ENCODE peak calls at places on chromosomes 5 and 9, in five cellular contexts. One of them, this sample, is unnamed.

GRCh38 chr9:89969881-89970639 is 365.2 kb downstream of the GADD45G start:
- DNase-seq in suprapubic skin: no peak
- DNase-seq in iPS-NIHi11: no peak
- DNase-seq in psoas muscle: no peak
- DNase-seq in left colon: no peak
- DNase-seq in this sample: no peak

GRCh38 chr9:104758974-104759373 is 5.0 kb upstream of the NIPSNAP3B start:
- DNase-seq in suprapubic skin: no peak
- DNase-seq in iPS-NIHi11: no peak
- DNase-seq in psoas muscle: no peak
- DNase-seq in left colon: no peak
- DNase-seq in this sample: no peak

GRCh38 chr9:116870566-116870965 is 183.5 kb downstream of the TRIM32 start:
- DNase-seq in suprapubic skin: no peak
- DNase-seq in iPS-NIHi11: peak
- DNase-seq in psoas muscle: no peak
- DNase-seq in left colon: no peak
- DNase-seq in this sample: no peak

GRCh38 chr5:170420809-170421412 is 31.7 kb upstream of the KCNMB1 start:
- DNase-seq in suprapubic skin: no peak
- DNase-seq in iPS-NIHi11: peak
- DNase-seq in psoas muscle: no peak
- DNase-seq in left colon: no peak
- DNase-seq in this sample: peak

GRCh38 chr9:127030814-127031740 is 91.4 kb downstream of the ANGPTL2 start:
- DNase-seq in suprapubic skin: no peak
- DNase-seq in iPS-NIHi11: no peak
- DNase-seq in psoas muscle: no peak
- DNase-seq in left colon: no peak
- DNase-seq in this sample: no peak

GRCh38 chr5:82405618-82406199 is 127.6 kb upstream of the RPS23 start:
- DNase-seq in suprapubic skin: no peak
- DNase-seq in iPS-NIHi11: no peak
- DNase-seq in psoas muscle: no peak
- DNase-seq in left colon: no peak
- DNase-seq in this sample: no peak

GRCh38 chr9:120932086-120932818 is 5.7 kb upstream of the TRAF1 start:
- DNase-seq in suprapubic skin: no peak
- DNase-seq in iPS-NIHi11: no peak
- DNase-seq in psoas muscle: no peak
- DNase-seq in left colon: no peak
- DNase-seq in this sample: no peak

GRCh38 chr5:172837640-172838039 is 3.6 kb downstream of the ERGIC1 start:
- DNase-seq in suprapubic skin: no peak
- DNase-seq in iPS-NIHi11: no peak
- DNase-seq in psoas muscle: peak
- DNase-seq in left colon: peak
- DNase-seq in this sample: no peak

GRCh38 chr9:107626118-107626517 is 136.5 kb upstream of the KLF4 start:
- DNase-seq in suprapubic skin: no peak
- DNase-seq in iPS-NIHi11: no peak
- DNase-seq in psoas muscle: no peak
- DNase-seq in left colon: no peak
- DNase-seq in this sample: no peak

GRCh38 chr9:37144762-37145161 is 24.4 kb downstream of the ZCCHC7 start:
- DNase-seq in suprapubic skin: no peak
- DNase-seq in iPS-NIHi11: peak
- DNase-seq in psoas muscle: no peak
- DNase-seq in left colon: no peak
- DNase-seq in this sample: no peak

GRCh38 chr5:176543428-176544182 is 5.5 kb upstream of the CDHR2 start:
- DNase-seq in suprapubic skin: no peak
- DNase-seq in iPS-NIHi11: peak
- DNase-seq in psoas muscle: peak
- DNase-seq in left colon: peak
- DNase-seq in this sample: no peak

GRCh38 chr9:5799314-5799713 is 33.6 kb downstream of the ERMP1 start:
- DNase-seq in suprapubic skin: no peak
- DNase-seq in iPS-NIHi11: peak
- DNase-seq in psoas muscle: no peak
- DNase-seq in left colon: no peak
- DNase-seq in this sample: peak

GRCh38 chr5:60487466-60487865 is 212.5 kb downstream of the DEPDC1B start:
- DNase-seq in suprapubic skin: no peak
- DNase-seq in iPS-NIHi11: no peak
- DNase-seq in psoas muscle: no peak
- DNase-seq in left colon: no peak
- DNase-seq in this sample: no peak

GRCh38 chr5:170467000-170467707 is 36.7 kb upstream of the KCNIP1 start:
- DNase-seq in suprapubic skin: no peak
- DNase-seq in iPS-NIHi11: no peak
- DNase-seq in psoas muscle: no peak
- DNase-seq in left colon: no peak
- DNase-seq in this sample: no peak

GRCh38 chr9:108463927-108464606 is 391.7 kb downstream of the ACTL7B start:
- DNase-seq in suprapubic skin: no peak
- DNase-seq in iPS-NIHi11: no peak
- DNase-seq in psoas muscle: no peak
- DNase-seq in left colon: no peak
- DNase-seq in this sample: no peak

GRCh38 chr9:96193356-96193755 is 108.6 kb downstream of the HSD17B3 start:
- DNase-seq in suprapubic skin: peak
- DNase-seq in iPS-NIHi11: no peak
- DNase-seq in psoas muscle: no peak
- DNase-seq in left colon: no peak
- DNase-seq in this sample: no peak

GRCh38 chr5:153678617-153679329 is 188.3 kb downstream of the GRIA1 start:
- DNase-seq in suprapubic skin: no peak
- DNase-seq in iPS-NIHi11: no peak
- DNase-seq in psoas muscle: no peak
- DNase-seq in left colon: no peak
- DNase-seq in this sample: no peak

GRCh38 chr9:88578486-88579362 is 43.7 kb downstream of the NXNL2 start:
- DNase-seq in suprapubic skin: peak
- DNase-seq in iPS-NIHi11: peak
- DNase-seq in psoas muscle: peak
- DNase-seq in left colon: peak
- DNase-seq in this sample: peak

GRCh38 chr5:135551593-135552447 is 16.1 kb upstream of the NEUROG1 start:
- DNase-seq in suprapubic skin: no peak
- DNase-seq in iPS-NIHi11: peak
- DNase-seq in psoas muscle: peak
- DNase-seq in left colon: no peak
- DNase-seq in this sample: peak

GRCh38 chr9:125085703-125086477 is 57.4 kb downstream of the SCAI start:
- DNase-seq in suprapubic skin: no peak
- DNase-seq in iPS-NIHi11: no peak
- DNase-seq in psoas muscle: no peak
- DNase-seq in left colon: no peak
- DNase-seq in this sample: no peak

GRCh38 chr5:123628860-123629544 is 117.0 kb downstream of the CSNK1G3 start:
- DNase-seq in suprapubic skin: no peak
- DNase-seq in iPS-NIHi11: no peak
- DNase-seq in psoas muscle: no peak
- DNase-seq in left colon: no peak
- DNase-seq in this sample: no peak

GRCh38 chr5:55039843-55040242 is 15.8 kb downstream of the GZMK start:
- DNase-seq in suprapubic skin: no peak
- DNase-seq in iPS-NIHi11: no peak
- DNase-seq in psoas muscle: no peak
- DNase-seq in left colon: no peak
- DNase-seq in this sample: no peak

This sample was measured in HL-60.